ENCODE peak calls at places on chromosomes 11 and 22, in six cellular contexts. H is prostate gland; I is H9; E is AG08395; V is activated CD4-positive, alpha-beta T cell treated with anti-CD3 and anti-CD28 coated beads, Interleukin-2, amount 50 U/mL, for 48 hours; Q is EL. Y is an unnamed sample.

GRCh38 chr11:66915866-66916265 is 42.3 kb downstream of the PC start:
- DNase-seq in H (no peak), I (no peak), E (no peak), V (no peak), Q (no peak), Y (no peak)

GRCh38 chr11:15157181-15157580 is 42.5 kb downstream of the INSC start:
- DNase-seq in H (no peak), I (no peak), E (peak), V (no peak), Q (peak), Y (no peak)

GRCh38 chr11:125593113-125593761 is 585 bp downstream of the STT3A start:
- DNase-seq in H (peak), I (no peak), E (peak), V (no peak), Q (peak), Y (no peak)

GRCh38 chr22:28989035-28989464 is 72.6 kb downstream of the C22orf31 start:
- DNase-seq in H (no peak), I (peak), E (no peak), V (peak), Q (no peak), Y (no peak)

GRCh38 chr11:111718436-111719325 is 47.5 kb downstream of the PPP2R1B start:
- DNase-seq in H (peak), I (no peak), E (no peak), V (no peak), Q (peak), Y (no peak)

GRCh38 chr11:65558002-65558784 is at the start of gene LTBP3:
- DNase-seq in H (peak), I (peak), E (peak), V (peak), Q (peak), Y (no peak)

GRCh38 chr22:26846645-26847044 is 189.3 kb downstream of the MIAT start:
- DNase-seq in H (no peak), I (no peak), E (no peak), V (no peak), Q (peak), Y (no peak)

GRCh38 chr22:42855211-42855610 is 1.9 kb downstream of the ARFGAP3 start:
- DNase-seq in H (no peak), I (no peak), E (no peak), V (no peak), Q (no peak), Y (no peak)

GRCh38 chr11:69647761-69648497 is 7.0 kb downstream of the CCND1 start:
- DNase-seq in H (no peak), I (peak), E (no peak), V (no peak), Q (no peak), Y (no peak)

GRCh38 chr11:5597953-5598352 is 1.5 kb downstream of the TRIM6 start:
- DNase-seq in H (no peak), I (peak), E (no peak), V (no peak), Q (no peak), Y (no peak)

GRCh38 chr11:119964136-119965025 is 173.5 kb downstream of the TRIM29 start:
- DNase-seq in H (peak), I (peak), E (no peak), V (no peak), Q (no peak), Y (peak)

GRCh38 chr11:117575856-117576255 is 221.2 kb downstream of the DSCAML1 start:
- DNase-seq in H (no peak), I (no peak), E (no peak), V (no peak), Q (no peak), Y (no peak)

GRCh38 chr11:134999490-135000066 is 587.5 kb upstream of the B3GAT1 start:
- DNase-seq in H (no peak), I (no peak), E (no peak), V (no peak), Q (no peak), Y (no peak)

GRCh38 chr11:84164722-84165121 is 878.6 kb upstream of the CCDC90B start:
- DNase-seq in H (no peak), I (no peak), E (no peak), V (no peak), Q (no peak), Y (no peak)

GRCh38 chr11:78975081-78975480 is 400.4 kb upstream of the NARS2 start:
- DNase-seq in H (no peak), I (no peak), E (no peak), V (no peak), Q (no peak), Y (no peak)

GRCh38 chr22:28498044-28498443 is 181.6 kb downstream of the TTC28 start:
- DNase-seq in H (no peak), I (no peak), E (no peak), V (no peak), Q (no peak), Y (no peak)

GRCh38 chr11:59857444-59858434 is 8.5 kb downstream of the TCN1 start:
- DNase-seq in H (no peak), I (no peak), E (no peak), V (peak), Q (peak), Y (no peak)

GRCh38 chr11:121291896-121292502 is 572 bp upstream of the SC5D start:
- DNase-seq in H (peak), I (peak), E (no peak), V (no peak), Q (peak), Y (no peak)

GRCh38 chr11:32315121-32315520 is 120.2 kb downstream of the WT1 start:
- DNase-seq in H (no peak), I (no peak), E (no peak), V (no peak), Q (no peak), Y (no peak)